ENCODE peak calls at places on chromosomes 6 and 20, in nine cellular contexts. S is effector memory CD4-positive, alpha-beta T cell; T is Caco-2; X is cardiac muscle cell; W is CD8-positive, alpha-beta T cell; D is aorta; C is SK-N-SH; N is breast epithelium; O is mucosa of descending colon. M is an unnamed sample. For H3K9me3 and H3K4me1, the result is how much of the 10 kb centered on the place peaks cover.

GRCh38 chr6:13242178-13242577 is 86.2 kb downstream of the TBC1D7 start:
- DNase-seq in S (no peak), W (no peak), O (no peak), D (no peak), X (no peak), T (no peak), C (no peak), N (no peak), M (no peak)

GRCh38 chr6:46130665-46131064 is 876 bp downstream of the ENPP4 start:
- DNase-seq in O (no peak), N (no peak), W (no peak), T (no peak), C (no peak), X (no peak), D (no peak), S (no peak), M (no peak)

GRCh38 chr6:63516186-63516944 is 55.9 kb upstream of the LOC128125822 start:
- DNase-seq in X (peak), T (no peak), N (no peak), S (no peak), C (no peak), O (no peak), D (no peak), W (no peak), M (no peak)

GRCh38 chr6:3579652-3580051 is 122.8 kb upstream of the SLC22A23 start:
- DNase-seq in C (no peak), X (no peak), T (no peak), S (no peak), N (no peak), D (no peak), W (no peak), O (no peak), M (no peak)

GRCh38 chr6:52495859-52496396 is 75.8 kb downstream of the EFHC1 start:
- DNase-seq in C (no peak), S (no peak), X (no peak), N (no peak), O (no peak), D (no peak), W (no peak), T (no peak), M (no peak)

GRCh38 chr6:160996316-160996715 is 4.7 kb downstream of the MAP3K4 start:
- DNase-seq in D (no peak), O (no peak), N (no peak), C (no peak), S (no peak), T (no peak), X (no peak), W (no peak), M (no peak)

GRCh38 chr6:40789143-40789764 is 202.1 kb upstream of the LRFN2 start:
- DNase-seq in X (peak), O (no peak), S (no peak), D (no peak), T (no peak), N (no peak), W (peak), C (peak), M (no peak)

GRCh38 chr6:169225131-169225576 is 28.5 kb downstream of the THBS2 start:
- DNase-seq in T (no peak), X (no peak), C (no peak), S (no peak), O (no peak), D (no peak), W (no peak), N (no peak), M (no peak)

GRCh38 chr20:24694727-24695528 is 225.5 kb downstream of the SYNDIG1 start:
- DNase-seq in D (no peak), X (no peak), O (no peak), W (peak), T (no peak), C (peak), N (peak), S (no peak), M (no peak)

GRCh38 chr6:137954253-137954652 is 87.2 kb downstream of the TNFAIP3 start:
- DNase-seq in D (no peak), O (no peak), T (no peak), X (no peak), W (no peak), S (no peak), N (no peak), C (no peak), M (no peak)

DNA sequence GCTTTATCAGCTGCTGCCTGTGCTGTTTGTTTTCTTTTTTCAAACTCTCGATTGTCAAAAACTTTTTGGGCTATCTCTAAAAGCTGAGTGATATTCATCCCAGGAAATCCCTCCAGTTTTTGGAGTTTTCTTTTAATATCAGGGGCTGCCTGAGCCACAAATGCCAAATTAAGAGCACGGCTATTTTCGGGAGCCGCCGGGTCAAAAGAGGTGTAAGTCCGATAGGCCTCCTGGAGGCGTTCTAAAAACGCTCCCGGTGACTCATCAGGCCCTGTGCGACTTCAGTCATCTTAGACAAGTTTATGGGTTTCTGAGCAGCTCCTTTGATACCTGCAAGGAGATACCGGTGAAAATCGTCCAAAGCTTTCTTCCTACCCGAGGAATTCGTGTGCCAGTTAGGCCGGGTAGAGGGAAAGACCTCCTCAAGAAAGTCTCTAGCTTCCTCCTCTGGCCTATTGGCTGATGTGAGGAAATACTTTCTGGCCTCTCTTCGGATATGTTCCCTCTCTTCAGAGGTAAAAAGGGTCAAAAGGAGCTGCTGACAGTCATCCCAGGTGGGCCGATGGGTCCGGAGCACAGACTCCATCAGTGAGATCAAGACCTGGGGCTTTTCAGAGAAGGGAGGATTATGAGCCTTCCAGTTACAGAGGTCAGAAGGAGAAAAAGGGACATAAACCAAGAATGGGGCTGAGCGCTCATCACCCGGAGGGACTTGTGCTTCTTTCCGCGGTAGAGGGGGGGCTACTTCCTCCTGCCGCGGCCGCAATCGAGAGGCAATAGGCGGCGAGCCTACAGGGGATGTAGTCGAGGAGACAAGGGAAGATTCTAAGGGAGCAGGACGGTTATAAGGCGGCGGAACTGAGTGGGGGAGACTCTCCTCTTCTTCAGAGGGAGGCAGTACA is 151.1 kb downstream of the TRIM27 start:
- DNase-seq in X (no peak), W (no peak), S (no peak), C (no peak), N (no peak), D (no peak), T (no peak), O (no peak), M (no peak)
- H3K9me3 ChIP-seq in X (under half), W (under half), S (under half), C (under half), N (under half), D (under half), T (under half), O (under half), M (under half)

DNA sequence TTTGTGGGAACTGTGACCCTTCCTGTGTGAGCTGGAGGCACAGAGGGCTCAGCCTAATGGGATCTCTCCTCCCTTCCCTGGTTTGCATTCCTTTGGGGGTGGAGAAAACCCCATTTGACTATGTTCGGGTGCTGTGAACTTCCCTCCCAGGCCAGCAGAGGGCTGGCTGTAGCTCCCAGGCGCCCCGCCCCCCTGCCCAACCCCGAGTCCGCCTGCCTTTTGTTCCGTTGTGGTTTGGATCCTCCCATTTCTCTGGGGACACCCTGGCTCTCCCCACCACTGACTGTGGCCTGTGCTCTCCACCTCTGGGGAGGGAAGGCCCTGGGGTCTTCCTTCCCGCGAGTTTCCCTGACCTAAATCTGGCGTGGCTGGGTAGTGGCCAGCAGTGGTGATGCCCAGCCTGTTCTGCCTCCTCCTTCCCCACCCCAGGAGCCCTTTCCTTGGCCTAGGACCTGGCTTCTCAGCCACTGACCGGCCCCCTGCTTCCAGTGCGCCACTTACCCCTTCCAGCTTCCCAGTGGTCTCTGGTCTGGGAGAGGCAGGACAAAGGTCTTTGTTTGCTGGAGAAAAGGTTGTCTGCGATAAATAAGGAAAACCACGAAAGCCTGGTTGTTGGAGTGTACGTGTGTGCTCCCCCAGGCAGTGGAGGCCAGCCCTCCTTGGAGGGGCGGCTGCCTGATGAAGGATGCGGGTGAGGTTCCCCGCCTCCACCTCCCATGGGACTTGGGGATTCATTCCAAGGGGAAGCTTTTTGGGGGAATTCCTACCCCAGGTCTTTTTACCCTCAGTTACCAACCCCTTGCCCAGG is 5.0 kb downstream of the VEGFA start:
- DNase-seq in C (peak), O (peak), D (peak), N (peak), S (peak), T (peak), W (peak), X (peak), M (peak)
- H3K4me3 ChIP-seq in C (peak), O (no peak), D (no peak), N (peak), S (no peak), T (no peak), W (no peak), X (peak), M (peak)

DNA sequence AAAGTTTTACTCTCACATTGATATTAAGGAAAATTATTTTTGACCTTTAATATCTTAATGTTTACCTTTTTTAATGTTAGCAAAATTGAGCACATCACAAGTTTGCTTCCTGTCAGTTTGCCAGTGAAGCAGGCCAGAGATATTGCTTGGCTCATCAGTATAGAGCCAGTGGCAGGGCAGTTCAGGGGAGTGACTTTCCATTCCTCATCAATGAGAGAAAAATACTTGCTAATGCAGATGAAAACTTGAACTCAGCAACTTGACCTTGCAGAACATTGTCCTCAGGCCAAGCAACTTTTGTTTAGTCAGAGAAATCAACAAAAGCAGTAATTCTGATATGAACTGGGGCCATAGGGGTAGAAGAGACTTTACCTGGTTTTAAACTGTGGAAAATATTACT is 6.9 kb downstream of the TAB2 start:
- DNase-seq in T (no peak), W (no peak), N (no peak), X (no peak), D (no peak), C (no peak), S (no peak), O (no peak), M (no peak)
- H3K4me1 ChIP-seq in T (under half), W (half or more), N (under half), X (half or more), D (under half), C (under half), S (under half), O (under half), M (under half)

DNA sequence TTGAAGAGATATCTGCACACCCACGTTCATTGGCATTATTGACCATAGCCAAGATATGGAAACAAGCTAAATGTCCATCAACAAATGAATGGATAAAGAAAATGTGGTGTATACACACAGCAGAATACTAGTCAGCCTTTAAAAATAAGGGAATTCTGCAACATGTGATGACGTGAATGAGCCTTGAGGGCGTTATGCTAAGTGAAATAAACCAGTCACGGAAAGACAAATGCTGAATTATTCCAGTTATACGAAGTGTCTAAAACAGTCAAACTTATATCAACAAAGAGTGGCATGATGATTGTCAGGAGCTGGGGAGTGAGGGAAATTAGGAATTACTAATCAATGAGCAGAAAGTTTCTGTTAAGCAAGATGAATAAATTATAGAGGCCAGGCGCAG is 8.4 kb upstream of the DEFB121 start:
- DNase-seq in N (no peak), D (no peak), X (no peak), C (no peak), S (no peak), W (no peak), T (no peak), O (no peak), M (no peak)
- H3K9me3 ChIP-seq in N (under half), D (under half), X (under half), C (under half), S (under half), W (under half), T (under half), O (under half), M (under half)